ENCODE peak calls at places on chromosomes 13 and 19, in four cellular contexts. U is mucosa of descending colon, N is epithelial cell of proximal tubule, P is bronchial epithelial cell. I is an unnamed sample.

GRCh38 chr13:49481788-49482187 is 14.0 kb upstream of the PHF11 start:
- DNase-seq in U (no peak), P (peak), N (no peak), I (no peak)

GRCh38 chr13:109745702-109746101 is 40.7 kb downstream of the IRS2 start:
- DNase-seq in N (no peak), P (no peak), U (no peak), I (no peak)

GRCh38 chr13:95931300-95932025 is 121.7 kb downstream of the UGGT2 start:
- DNase-seq in P (no peak), N (no peak), U (no peak), I (no peak)

GRCh38 chr19:47786566-47786965 is 8.1 kb downstream of the SELENOW start:
- DNase-seq in P (no peak), U (no peak), N (no peak), I (no peak)

GRCh38 chr13:106919638-106920037 is 351.7 kb upstream of the ARGLU1 start:
- DNase-seq in U (no peak), P (no peak), N (no peak), I (no peak)

GRCh38 chr19:11481777-11482383 is 1.0 kb upstream of the ELAVL3 start:
- DNase-seq in P (peak), N (no peak), U (peak), I (peak)

GRCh38 chr13:28630864-28631263 is 28.1 kb upstream of the POMP start:
- DNase-seq in U (no peak), N (no peak), P (no peak), I (no peak)

GRCh38 chr19:51712461-51713081 is 11.2 kb downstream of the HAS1 start:
- DNase-seq in P (peak), N (no peak), U (no peak), I (peak)

GRCh38 chr19:17889609-17890214 is 18.0 kb downstream of the SLC5A5 start:
- DNase-seq in U (peak), P (peak), N (no peak), I (peak)

GRCh38 chr13:75302031-75302430 is 179.9 kb downstream of the TBC1D4 start:
- DNase-seq in P (no peak), N (no peak), U (no peak), I (peak)

GRCh38 chr13:111122056-111122455 is 6.9 kb downstream of the ARHGEF7 start:
- DNase-seq in U (no peak), P (no peak), N (no peak), I (no peak)

GRCh38 chr19:29483641-29483920 is 42.2 kb upstream of the VSTM2B start:
- DNase-seq in P (no peak), N (no peak), U (no peak), I (no peak)

GRCh38 chr13:98372886-98373285 is 195.8 kb upstream of the RNF113B start:
- DNase-seq in P (no peak), N (no peak), U (no peak), I (peak)

GRCh38 chr13:112065867-112066623 is 904 bp upstream of the SOX1 start:
- DNase-seq in P (no peak), U (no peak), N (no peak), I (no peak)

GRCh38 chr19:13918726-13919411 is 12.9 kb downstream of the CC2D1A start:
- DNase-seq in P (no peak), U (no peak), N (no peak), I (no peak)

GRCh38 chr19:19526581-19527370 is 1.9 kb upstream of the YJEFN3 start:
- DNase-seq in U (no peak), N (no peak), P (no peak), I (no peak)

GRCh38 chr19:49690656-49691242 is at the start of gene CPT1C:
- DNase-seq in U (peak), P (peak), N (no peak), I (peak)

GRCh38 chr13:27168086-27168485 is 3.5 kb downstream of the USP12 start:
- DNase-seq in N (no peak), U (no peak), P (no peak), I (no peak)